ENCODE peak calls at places on chromosomes 3 and 15, in eight cellular contexts. R is NCI-H1436; Q is stimulated activated CD8-positive, alpha-beta memory T cell treated with anti-CD3 and anti-CD28 coated beads, Interleukin-4, amount 100 ng/mL, for 4 hours; D is cardiac fibroblast; F is kidney epithelial cell; G is activated T-cell treated with anti-CD3 and anti-CD28 coated beads, Interleukin-2, amount 50 U/mL, for 4 hours; L is HEK293T; I is NCI-H510A treated with DMSO at 0.1 percent for 48 hours. J is an unnamed sample.

GRCh38 chr3:82030932-82031331 is 269.5 kb upstream of the GBE1 start:
- DNase-seq in D (no peak), L (no peak), Q (no peak), I (no peak), R (no peak), G (no peak), F (no peak), J (no peak)

GRCh38 chr3:111070772-111071256 is 802 bp upstream of the NECTIN3 start:
- DNase-seq in G (peak), R (no peak), Q (no peak), L (peak), F (peak), I (peak), D (no peak), J (no peak)

GRCh38 chr15:36004891-36005508 is 459.0 kb upstream of the DPH6 start:
- DNase-seq in G (no peak), Q (no peak), D (no peak), F (no peak), R (no peak), L (no peak), I (no peak), J (peak)

GRCh38 chr3:23611737-23612295 is 193.9 kb upstream of the UBE2E1 start:
- DNase-seq in R (no peak), L (no peak), D (peak), G (no peak), F (no peak), Q (no peak), I (no peak), J (peak)

GRCh38 chr15:77026501-77027110 is 31.7 kb downstream of the PSTPIP1 start:
- DNase-seq in D (no peak), Q (no peak), F (no peak), I (no peak), R (no peak), G (peak), L (no peak), J (no peak)

GRCh38 chr3:54630111-54630623 is 297.7 kb downstream of the LRTM1 start:
- DNase-seq in Q (no peak), G (no peak), I (no peak), L (no peak), F (no peak), R (no peak), D (no peak), J (no peak)

GRCh38 chr3:111676177-111677021 is 81.3 kb upstream of the ZBED2 start:
- DNase-seq in I (no peak), G (no peak), F (no peak), D (peak), Q (no peak), R (no peak), L (no peak), J (peak)

GRCh38 chr3:124569761-124570160 is 160.5 kb upstream of the UMPS start:
- DNase-seq in G (no peak), R (no peak), D (no peak), F (no peak), Q (no peak), I (no peak), L (no peak), J (no peak)

GRCh38 chr3:2516762-2517441 is 418.2 kb downstream of the CNTN4 start:
- DNase-seq in Q (no peak), F (no peak), I (no peak), L (no peak), G (no peak), D (no peak), R (peak), J (no peak)

GRCh38 chr15:62850791-62851291 is 191.7 kb upstream of the TPM1 start:
- DNase-seq in I (no peak), D (peak), R (no peak), G (no peak), F (peak), Q (no peak), L (no peak), J (peak)

GRCh38 chr15:25709437-25710159 is 153.5 kb downstream of the ATP10A start:
- DNase-seq in L (no peak), G (no peak), R (no peak), F (no peak), Q (no peak), D (no peak), I (no peak), J (no peak)

J was measured in fibroblast of pulmonary artery.